ENCODE peak calls at places on chromosome 2, in six cellular contexts. One of them, this sample, is unnamed.

GRCh38 chr2:176158306-176158643 is 1.2 kb downstream of the HOXD3 start:
- DNase-seq in GM12865: no peak
- DNase-seq in NCI-H2081: no peak
- DNase-seq in MG63: no peak
- DNase-seq in MCF 10A: no peak
- DNase-seq in iris pigment epithelial cell: no peak
- DNase-seq in this sample: no peak

GRCh38 chr2:12232876-12233275 is 483.9 kb upstream of the TRIB2 start:
- DNase-seq in iris pigment epithelial cell: peak; percentile 24
- DNase-seq in NCI-H2081: no peak
- DNase-seq in MG63: no peak
- DNase-seq in GM12865: no peak
- DNase-seq in MCF 10A: no peak
- DNase-seq in this sample: no peak

GRCh38 chr2:10844083-10844482 is 31.5 kb upstream of the PDIA6 start:
- DNase-seq in MCF 10A: peak; percentile 64
- DNase-seq in NCI-H2081: no peak
- DNase-seq in MG63: peak; percentile 66
- DNase-seq in GM12865: no peak
- DNase-seq in iris pigment epithelial cell: peak; percentile 51
- DNase-seq in this sample: peak; percentile 53

GRCh38 chr2:143558665-143559064 is 429.4 kb downstream of the ARHGAP15 start:
- DNase-seq in GM12865: no peak
- DNase-seq in iris pigment epithelial cell: peak; percentile 85
- DNase-seq in MCF 10A: peak; percentile 88
- DNase-seq in MG63: no peak
- DNase-seq in NCI-H2081: no peak
- DNase-seq in this sample: peak; percentile 49

GRCh38 chr2:45477546-45477945 is 133.5 kb downstream of the SRBD1 start:
- DNase-seq in GM12865: no peak
- DNase-seq in MCF 10A: no peak
- DNase-seq in MG63: no peak
- DNase-seq in NCI-H2081: no peak
- DNase-seq in iris pigment epithelial cell: peak; percentile 9
- DNase-seq in this sample: no peak

GRCh38 chr2:179543361-179543901 is 278.8 kb upstream of the SESTD1 start:
- DNase-seq in iris pigment epithelial cell: peak; percentile 46
- DNase-seq in MCF 10A: peak; percentile 7
- DNase-seq in GM12865: no peak
- DNase-seq in MG63: no peak
- DNase-seq in NCI-H2081: no peak
- DNase-seq in this sample: peak; percentile 60

GRCh38 chr2:9844036-9844483 is 786 bp downstream of the TAF1B start:
- DNase-seq in NCI-H2081: no peak
- DNase-seq in GM12865: peak; percentile 51
- DNase-seq in MG63: peak; percentile 49
- DNase-seq in iris pigment epithelial cell: peak; percentile 52
- DNase-seq in MCF 10A: no peak
- DNase-seq in this sample: no peak

GRCh38 chr2:13121096-13121495 is 404.4 kb downstream of the TRIB2 start:
- DNase-seq in MCF 10A: no peak
- DNase-seq in MG63: no peak
- DNase-seq in GM12865: no peak
- DNase-seq in iris pigment epithelial cell: no peak
- DNase-seq in NCI-H2081: no peak
- DNase-seq in this sample: no peak

GRCh38 chr2:191617589-191617988 is 60.3 kb upstream of the NABP1 start:
- DNase-seq in MCF 10A: no peak
- DNase-seq in MG63: no peak
- DNase-seq in NCI-H2081: no peak
- DNase-seq in GM12865: peak; percentile 82
- DNase-seq in iris pigment epithelial cell: peak; percentile 45
- DNase-seq in this sample: no peak

GRCh38 chr2:110883401-110883800 is 151.0 kb downstream of the ACOXL start:
- DNase-seq in MCF 10A: no peak
- DNase-seq in GM12865: no peak
- DNase-seq in MG63: no peak
- DNase-seq in iris pigment epithelial cell: peak; percentile 64
- DNase-seq in NCI-H2081: no peak
- DNase-seq in this sample: peak; percentile 20

GRCh38 chr2:133171396-133172004 is 396.8 kb downstream of the NCKAP5 start:
- DNase-seq in GM12865: peak; percentile 55
- DNase-seq in MCF 10A: peak; percentile 62
- DNase-seq in MG63: no peak
- DNase-seq in NCI-H2081: peak; percentile 50
- DNase-seq in iris pigment epithelial cell: peak; percentile 66
- DNase-seq in this sample: peak; percentile 83

GRCh38 chr2:37775908-37776250 is 104.4 kb upstream of the CDC42EP3 start:
- DNase-seq in NCI-H2081: no peak
- DNase-seq in GM12865: no peak
- DNase-seq in MCF 10A: peak; percentile 65
- DNase-seq in MG63: peak; percentile 74
- DNase-seq in iris pigment epithelial cell: peak; percentile 74
- DNase-seq in this sample: peak; percentile 83